ENCODE peak calls at places on chromosomes 2 and 18, in eight cellular contexts. B is stomach, R is adrenal gland, H is A549, W is tibial nerve, O is ovary, N is transverse colon, Z is body of pancreas. Y is an unnamed sample.
A peak's percentile ranks its signal among the peaks of the same experiment; 100 is the strongest.

GRCh38 chr2:102094917-102095316 is 47.6 kb upstream of the IL1R1 start:
- DNase-seq in B (no peak), R (peak; percentile 83), H (peak; percentile 73), W (no peak), O (no peak), N (peak; percentile 70), Z (no peak), Y (no peak)

GRCh38 chr2:32715391-32715841 is 87.6 kb downstream of the TTC27 start:
- DNase-seq in B (no peak), R (no peak), H (no peak), W (no peak), O (no peak), N (no peak), Z (no peak), Y (no peak)

GRCh38 chr2:165110394-165110793 is 93.5 kb downstream of the SCN3A start:
- DNase-seq in B (no peak), R (no peak), H (no peak), W (no peak), O (no peak), N (no peak), Z (no peak), Y (no peak)

GRCh38 chr2:158923180-158923594 is 45.3 kb upstream of the TANC1 start:
- DNase-seq in B (no peak), R (no peak), H (no peak), W (no peak), O (no peak), N (no peak), Z (no peak), Y (no peak)

GRCh38 chr18:48940854-48941531 is 9.8 kb downstream of the SMAD7 start:
- DNase-seq in B (no peak), R (no peak), H (no peak), W (no peak), O (no peak), N (peak; percentile 67), Z (no peak), Y (no peak)

GRCh38 chr18:10167759-10168158 is 253.9 kb downstream of the VAPA start:
- DNase-seq in B (no peak), R (no peak), H (no peak), W (no peak), O (no peak), N (no peak), Z (no peak), Y (no peak)

GRCh38 chr18:30954262-30954661 is 88.3 kb downstream of the DSC3 start:
- DNase-seq in B (no peak), R (no peak), H (no peak), W (no peak), O (no peak), N (no peak), Z (no peak), Y (no peak)

GRCh38 chr2:65477590-65477989 is 45.2 kb upstream of the SPRED2 start:
- DNase-seq in B (no peak), R (no peak), H (no peak), W (no peak), O (no peak), N (no peak), Z (no peak), Y (no peak)

GRCh38 chr18:35939166-35939565 is 33.3 kb upstream of the RMP24 start:
- DNase-seq in B (no peak), R (no peak), H (no peak), W (no peak), O (no peak), N (no peak), Z (no peak), Y (no peak)

GRCh38 chr2:86066915-86067314 is 38.8 kb downstream of the POLR1A start:
- DNase-seq in B (no peak), R (no peak), H (no peak), W (no peak), O (no peak), N (no peak), Z (no peak), Y (no peak)

GRCh38 chr2:172693529-172694185 is 42.0 kb upstream of the RAPGEF4 start:
- DNase-seq in B (no peak), R (no peak), H (no peak), W (no peak), O (no peak), N (no peak), Z (no peak), Y (no peak)

GRCh38 chr2:64695656-64696310 is 42.1 kb upstream of the SERTAD2 start:
- DNase-seq in B (no peak), R (no peak), H (no peak), W (no peak), O (no peak), N (no peak), Z (no peak), Y (no peak)

DNA sequence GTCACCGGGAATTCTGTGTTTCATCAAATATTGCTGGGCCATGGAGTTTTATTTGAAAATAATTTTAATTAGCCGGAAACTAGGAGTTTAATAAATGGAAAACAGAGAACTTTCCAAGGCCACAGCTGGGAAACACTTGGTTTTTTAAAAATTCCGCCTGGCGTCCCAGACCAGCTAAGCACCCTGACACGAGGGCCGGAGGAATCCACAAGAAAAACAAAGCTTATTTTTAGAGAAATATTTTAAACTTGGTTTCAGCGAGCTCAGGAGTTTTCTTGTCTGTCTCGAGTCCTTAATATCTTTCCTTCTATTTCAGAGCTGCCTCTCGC is 8.2 kb downstream of the ZFP36L2 start:
- DNase-seq in B (no peak), R (no peak), H (no peak), W (peak; percentile 47), O (peak; percentile 51), N (no peak), Z (no peak), Y (no peak)
- H3K4me1 ChIP-seq in B (peaks cover 45% of the 10 kb centered on the region), R (peaks cover 53% of the 10 kb centered on the region), H (peaks cover 44% of the 10 kb centered on the region), W (peaks cover 51% of the 10 kb centered on the region), O (peaks cover 27% of the 10 kb centered on the region), N (peaks cover 45% of the 10 kb centered on the region), Z (peaks cover 58% of the 10 kb centered on the region), Y (peaks cover 43% of the 10 kb centered on the region)

DNA sequence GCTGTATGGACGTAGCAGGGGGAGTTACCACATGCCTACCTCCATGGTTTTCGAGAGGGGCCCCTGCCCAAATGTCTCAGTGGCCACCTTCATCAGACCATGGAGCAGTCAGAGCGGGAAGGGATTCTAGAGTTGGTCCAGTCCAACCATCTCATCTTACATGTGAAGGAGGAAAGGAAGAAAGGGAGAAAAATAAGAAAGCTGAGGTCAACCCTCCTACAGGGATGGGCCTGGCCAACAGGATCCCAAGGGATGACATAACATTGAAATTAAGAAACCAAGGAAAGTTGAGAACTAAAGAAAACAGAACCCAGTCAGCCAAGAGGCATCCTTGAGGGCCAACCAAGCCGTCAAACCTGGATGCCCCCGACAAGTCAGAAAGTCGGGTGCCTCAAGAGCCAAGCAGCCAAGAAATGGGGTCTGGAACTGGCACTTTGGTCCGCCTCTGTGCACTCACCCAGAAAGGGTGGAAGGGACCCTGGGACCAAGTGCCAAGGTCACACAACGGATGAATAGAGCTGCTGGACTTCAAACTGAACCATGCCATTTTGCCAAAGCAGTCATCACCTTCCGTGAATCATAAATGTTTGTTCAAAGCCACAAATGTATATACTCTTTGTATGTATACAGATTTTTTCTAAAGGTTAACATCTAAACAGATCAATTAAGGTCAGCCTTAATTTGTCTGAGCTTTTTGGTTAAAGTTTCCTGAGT is 27.1 kb upstream of the PTPN4 start:
- DNase-seq in B (no peak), R (no peak), H (no peak), W (no peak), O (no peak), N (no peak), Z (no peak), Y (no peak)
- H3K4me3 ChIP-seq in B (no peak overlapping the region), R (no peak overlapping the region), H (no peak overlapping the region), W (no peak overlapping the region), O (no peak overlapping the region), N (no peak overlapping the region), Z (no peak overlapping the region), Y (no peak overlapping the region)

DNA sequence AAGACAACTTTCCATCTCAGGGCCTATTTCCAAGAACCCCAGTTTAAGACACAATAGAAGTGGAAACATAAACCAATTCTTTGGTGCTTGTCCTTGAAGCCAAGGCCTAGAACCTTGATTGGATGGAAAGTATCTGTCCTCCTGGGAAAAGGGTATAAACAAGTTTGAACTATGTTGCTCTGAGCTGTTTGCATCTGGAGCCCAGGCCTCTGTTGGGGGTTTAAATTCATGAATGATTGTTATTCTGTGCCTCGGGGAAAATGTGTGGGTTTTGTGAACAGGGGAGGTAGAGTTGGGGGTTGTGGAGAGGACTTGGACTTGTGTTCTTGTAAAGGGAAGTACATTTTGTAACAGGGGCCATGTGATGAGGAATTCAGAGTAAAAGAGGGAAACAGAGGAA is 406.1 kb downstream of the SLC4A3 start:
- DNase-seq in B (no peak), R (no peak), H (no peak), W (no peak), O (no peak), N (no peak), Z (no peak), Y (no peak)
- TF ChIP-seq POLR2A in B (no peak), R (no peak), H (no peak), W (no peak), O (no peak), N (no peak), Z (no peak), Y (no peak)

GRCh38 chr2:126663184-126663963 is 7.4 kb downstream of the GYPC start:
- DNase-seq in B (no peak), R (no peak), H (no peak), W (no peak), O (no peak), N (no peak), Z (no peak), Y (no peak)

GRCh38 chr2:126662623-126663022 is 6.7 kb downstream of the GYPC start:
- DNase-seq in B (no peak), R (no peak), H (no peak), W (no peak), O (no peak), N (no peak), Z (no peak), Y (no peak)

GRCh38 chr2:126664639-126665038 is 8.7 kb downstream of the GYPC start:
- DNase-seq in B (no peak), R (no peak), H (no peak), W (no peak), O (no peak), N (no peak), Z (no peak), Y (no peak)

GRCh38 chr2:126665483-126665882 is 9.5 kb downstream of the GYPC start:
- DNase-seq in B (no peak), R (no peak), H (no peak), W (no peak), O (no peak), N (no peak), Z (no peak), Y (no peak)

DNA sequence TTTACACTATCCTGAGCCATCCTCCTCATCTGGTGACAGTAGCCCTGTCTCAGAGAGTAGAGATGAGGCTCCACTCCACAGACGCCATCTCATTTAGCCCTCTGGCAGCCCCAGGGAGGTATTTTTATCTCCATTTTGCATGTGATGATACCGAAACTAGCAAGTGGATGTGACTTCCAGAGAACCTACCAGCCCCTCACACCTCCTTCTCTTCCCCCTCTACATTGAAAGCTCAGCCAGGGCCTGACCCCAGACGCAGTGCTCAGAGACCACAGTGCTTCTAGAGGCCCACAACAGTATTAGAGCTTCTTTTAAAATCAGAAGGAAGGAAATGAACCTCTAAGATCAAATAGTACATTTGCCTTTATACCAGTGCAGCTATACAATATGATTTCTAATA is 8.3 kb downstream of the GYPC start:
- DNase-seq in B (no peak), R (no peak), H (no peak), W (no peak), O (no peak), N (peak; percentile 26), Z (no peak), Y (no peak)
- H3K4me1 ChIP-seq in B (peaks cover 19% of the 10 kb centered on the region), R (peaks cover 70% of the 10 kb centered on the region), H (no peaks in the 10 kb centered on the region), W (peaks cover 12% of the 10 kb centered on the region), O (peaks cover 34% of the 10 kb centered on the region), N (peaks cover 54% of the 10 kb centered on the region), Z (peaks cover 51% of the 10 kb centered on the region), Y (peaks cover 89% of the 10 kb centered on the region)

Y was measured in heart left ventricle.